ENCODE peak calls at places on chromosomes 3 and 15, in six cellular contexts. T is HuH-7; X is stimulated activated CD4-positive, alpha-beta T cell treated with anti-CD3 and anti-CD28 coated beads, Interleukin-2, amount 100 ng/mL, for 48 hours; P is hypothalamus; W is NCI-H2171 treated with DMSO at 0.1 percent for 48 hours; J is EL. Y is an unnamed sample.

GRCh38 chr3:16512435-16513140 is 911 bp downstream of the RFTN1 start:
- DNase-seq in T (no peak), X (no peak), P (no peak), W (no peak), J (peak), Y (peak)

GRCh38 chr3:189239616-189240015 is 67.8 kb downstream of the TPRG1 start:
- DNase-seq in T (no peak), X (no peak), P (no peak), W (no peak), J (no peak), Y (no peak)

GRCh38 chr3:46710671-46711295 is 6.9 kb downstream of the PRSS50 start:
- DNase-seq in T (no peak), X (no peak), P (no peak), W (no peak), J (no peak), Y (no peak)

GRCh38 chr15:57611938-57612337 is 20.2 kb downstream of the MYZAP start:
- DNase-seq in T (no peak), X (no peak), P (no peak), W (no peak), J (peak), Y (no peak)

GRCh38 chr15:44317423-44317822 is 28.9 kb downstream of the GOLM2 start:
- DNase-seq in T (no peak), X (no peak), P (no peak), W (no peak), J (no peak), Y (no peak)

GRCh38 chr3:110420158-110420641 is 651.4 kb upstream of the NECTIN3 start:
- DNase-seq in T (no peak), X (no peak), P (no peak), W (no peak), J (peak), Y (peak)

GRCh38 chr3:101533603-101533968 is 20.6 kb upstream of the SENP7 start:
- DNase-seq in T (no peak), X (no peak), P (no peak), W (no peak), J (peak), Y (no peak)

GRCh38 chr15:64017082-64017588 is 29.1 kb downstream of the DAPK2 start:
- DNase-seq in T (no peak), X (no peak), P (no peak), W (no peak), J (peak), Y (peak)

GRCh38 chr3:46700772-46701171 is 420 bp upstream of the TMIE start:
- DNase-seq in T (no peak), X (no peak), P (peak), W (no peak), J (no peak), Y (no peak)

GRCh38 chr3:127990461-127990860 is 61.8 kb upstream of the SEC61A1 start:
- DNase-seq in T (no peak), X (no peak), P (no peak), W (no peak), J (no peak), Y (no peak)

GRCh38 chr3:38157562-38157961 is 7.8 kb upstream of the OXSR1 start:
- DNase-seq in T (no peak), X (no peak), P (no peak), W (peak), J (no peak), Y (no peak)

GRCh38 chr3:112128843-112129727 is 4.0 kb downstream of the GCSAM start:
- DNase-seq in T (no peak), X (peak), P (no peak), W (peak), J (peak), Y (no peak)

GRCh38 chr3:155890671-155891190 is 20.3 kb downstream of the GMPS start:
- DNase-seq in T (peak), X (no peak), P (no peak), W (no peak), J (peak), Y (no peak)

GRCh38 chr3:30130391-30130790 is 476.0 kb upstream of the TGFBR2 start:
- DNase-seq in T (no peak), X (no peak), P (no peak), W (no peak), J (no peak), Y (no peak)

GRCh38 chr3:160176923-160177322 is 48.3 kb upstream of the C3orf80 start:
- DNase-seq in T (no peak), X (no peak), P (no peak), W (no peak), J (no peak), Y (no peak)

GRCh38 chr3:137110392-137110996 is 152.7 kb downstream of the IL20RB start:
- DNase-seq in T (peak), X (no peak), P (no peak), W (peak), J (peak), Y (peak)

GRCh38 chr3:19348929-19349564 is 200.7 kb downstream of the KCNH8 start:
- DNase-seq in T (peak), X (no peak), P (no peak), W (peak), J (peak), Y (no peak)

GRCh38 chr3:35965908-35966307 is 326.6 kb downstream of the ARPP21 start:
- DNase-seq in T (peak), X (no peak), P (no peak), W (peak), J (peak), Y (peak)

GRCh38 chr15:65249641-65250040 is 37.0 kb downstream of the PARP16 start:
- DNase-seq in T (no peak), X (peak), P (no peak), W (no peak), J (no peak), Y (no peak)

GRCh38 chr3:137987723-137988122 is 22.2 kb upstream of the CLDN18 start:
- DNase-seq in T (no peak), X (no peak), P (no peak), W (no peak), J (no peak), Y (no peak)

GRCh38 chr3:10744098-10744465 is 71.9 kb upstream of the SLC6A11 start:
- DNase-seq in T (peak), X (no peak), P (no peak), W (peak), J (peak), Y (no peak)

GRCh38 chr3:99128205-99128604 is 226.7 kb upstream of the DCBLD2 start:
- DNase-seq in T (no peak), X (no peak), P (no peak), W (no peak), J (no peak), Y (no peak)

GRCh38 chr15:82858932-82859331 is 49.5 kb downstream of the WHAMM start:
- DNase-seq in T (no peak), X (no peak), P (no peak), W (no peak), J (no peak), Y (no peak)

GRCh38 chr3:31815631-31816440 is 165.2 kb downstream of the OSBPL10 start:
- DNase-seq in T (no peak), X (no peak), P (no peak), W (peak), J (no peak), Y (no peak)

GRCh38 chr15:68818671-68819450 is 1.8 kb downstream of the ANP32A start:
- DNase-seq in T (peak), X (peak), P (peak), W (peak), J (peak), Y (no peak)

GRCh38 chr3:194869482-194870169 is 183.9 kb downstream of the FAM43A start:
- DNase-seq in T (no peak), X (no peak), P (no peak), W (no peak), J (peak), Y (no peak)

GRCh38 chr3:171556574-171557145 is 96.5 kb upstream of the TNIK start:
- DNase-seq in T (no peak), X (no peak), P (no peak), W (peak), J (no peak), Y (no peak)

Y was measured in smooth muscle cell of the brain vasculature.